ENCODE peak calls at places on chromosomes 6 and 20, in six cellular contexts. F is H1, L is psoas muscle, Z is ascending aorta, D is left ventricle myocardium inferior, G is cardiac muscle cell. R is an unnamed sample.

GRCh38 chr20:40197744-40198143 is 491.3 kb downstream of the MAFB start:
- DNase-seq in L (no peak), G (no peak), F (no peak), Z (no peak), D (no peak), R (no peak)

GRCh38 chr6:133756046-133756445 is 132.9 kb upstream of the TCF21 start:
- DNase-seq in G (no peak), L (no peak), D (no peak), F (no peak), Z (no peak), R (no peak)

GRCh38 chr6:33271098-33271607 is 523 bp downstream of the VPS52 start:
- DNase-seq in F (no peak), L (no peak), D (no peak), G (no peak), Z (no peak), R (no peak)

GRCh38 chr6:90284236-90284744 is 12.4 kb downstream of the BACH2 start:
- DNase-seq in D (no peak), G (no peak), L (no peak), F (no peak), Z (peak; percentile 69), R (no peak)

GRCh38 chr6:25193865-25194679 is 85.1 kb upstream of the CARMIL1 start:
- DNase-seq in Z (no peak), D (no peak), G (no peak), F (no peak), L (no peak), R (no peak)

GRCh38 chr20:1840865-1841553 is 54.2 kb upstream of the SIRPA start:
- DNase-seq in Z (no peak), G (no peak), F (no peak), L (no peak), D (no peak), R (no peak)

GRCh38 chr6:29625337-29625930 is 7.5 kb downstream of the GABBR1 start:
- DNase-seq in Z (no peak), L (no peak), G (no peak), F (no peak), D (no peak), R (no peak)

GRCh38 chr6:35948725-35949124 is 27.8 kb upstream of the SRPK1 start:
- DNase-seq in G (no peak), Z (no peak), L (no peak), F (no peak), D (no peak), R (peak; percentile 84)

GRCh38 chr6:117547688-117548621 is 54.4 kb downstream of the GOPC start:
- DNase-seq in D (peak; percentile 65), L (peak; percentile 78), G (no peak), F (no peak), Z (peak; percentile 86), R (peak; percentile 81)

GRCh38 chr6:19354181-19354580 is 483.0 kb upstream of the ID4 start:
- DNase-seq in D (no peak), Z (no peak), G (no peak), F (no peak), L (no peak), R (no peak)

GRCh38 chr20:36613974-36614373 is 8.4 kb downstream of the RAB5IF start:
- DNase-seq in F (no peak), G (no peak), D (no peak), L (no peak), Z (no peak), R (no peak)

GRCh38 chr20:47743671-47744070 is 41.6 kb downstream of the SULF2 start:
- DNase-seq in G (no peak), Z (no peak), D (no peak), L (no peak), F (no peak), R (no peak)

GRCh38 chr6:32833599-32834155 is 4.9 kb downstream of the TAP2 start:
- DNase-seq in L (no peak), F (no peak), G (no peak), D (no peak), Z (no peak), R (no peak)

GRCh38 chr20:23361108-23361650 is 803 bp upstream of the GZF1 start:
- DNase-seq in G (no peak), D (no peak), F (no peak), Z (peak; percentile 69), L (no peak), R (no peak)

GRCh38 chr6:19812512-19813119 is 24.6 kb upstream of the ID4 start:
- DNase-seq in G (peak; percentile 58), L (no peak), Z (no peak), F (no peak), D (no peak), R (no peak)

GRCh38 chr6:87282743-87283142 is 39.6 kb upstream of the SMIM8 start:
- DNase-seq in Z (no peak), G (no peak), F (no peak), L (no peak), D (no peak), R (no peak)

GRCh38 chr6:67880939-67881705 is 754.0 kb upstream of the ADGRB3 start:
- DNase-seq in Z (no peak), F (no peak), G (no peak), L (no peak), D (no peak), R (no peak)

GRCh38 chr6:135870722-135871121 is 19.2 kb downstream of the PDE7B start:
- DNase-seq in Z (no peak), G (no peak), F (no peak), D (no peak), L (no peak), R (no peak)

GRCh38 chr6:49423817-49424216 is 39.2 kb downstream of the MMUT start:
- DNase-seq in D (no peak), G (no peak), Z (no peak), F (no peak), L (no peak), R (no peak)

GRCh38 chr20:16036331-16036730 is 536.9 kb downstream of the KIF16B start:
- DNase-seq in L (no peak), Z (no peak), G (no peak), D (no peak), F (no peak), R (no peak)

GRCh38 chr20:1312904-1313235 is 16.1 kb downstream of the SDCBP2 start:
- DNase-seq in L (no peak), G (no peak), Z (no peak), F (no peak), D (no peak), R (no peak)

GRCh38 chr6:142903806-142904205 is 41.2 kb downstream of the HIVEP2 start:
- DNase-seq in F (no peak), L (no peak), G (no peak), D (no peak), Z (no peak), R (no peak)

DNA sequence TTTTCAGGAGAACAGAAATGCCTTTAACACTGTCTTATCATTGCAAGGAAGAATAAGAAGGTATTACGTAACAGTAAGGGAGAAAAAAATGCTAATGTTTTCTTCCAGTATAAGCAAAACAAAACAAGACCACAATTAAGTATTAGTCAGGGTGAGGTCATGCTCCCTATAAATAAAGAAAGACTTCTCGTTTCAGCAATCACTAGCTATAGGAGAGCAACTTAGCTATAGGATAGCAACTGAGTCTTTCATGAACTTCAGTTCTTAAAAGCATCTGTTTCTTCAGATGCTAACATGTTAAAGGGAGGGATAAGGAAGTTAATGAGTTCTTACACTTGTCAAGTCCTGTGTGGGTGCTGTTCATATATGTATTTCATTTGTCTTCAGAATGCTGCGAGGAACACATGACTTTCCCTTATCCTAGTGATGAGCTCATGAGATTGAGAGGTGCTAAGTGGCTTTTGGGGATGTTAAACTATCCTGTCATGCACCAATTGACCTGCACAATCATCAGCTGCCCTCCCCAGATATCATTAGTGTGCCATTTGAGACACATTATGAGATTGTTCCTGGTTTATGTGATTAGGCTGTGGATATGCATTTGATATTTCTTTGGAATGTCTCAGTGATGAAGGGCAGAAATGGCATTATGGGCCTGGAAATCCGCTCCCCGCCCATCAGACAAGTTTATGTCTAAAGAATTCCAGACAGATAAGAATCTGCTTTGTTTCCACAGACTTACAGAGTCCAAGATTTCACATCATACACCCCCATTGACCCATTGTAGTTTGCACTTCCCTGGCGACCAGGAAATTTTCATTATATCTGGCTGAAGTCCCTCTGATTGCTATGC is 37.4 kb downstream of the LAMA4 start:
- DNase-seq in L (no peak), F (no peak), D (no peak), G (no peak), Z (no peak), R (no peak)
- H3K27ac ChIP-seq in L (no peak overlapping the region), F (no peak overlapping the region), D (peak overlapping the region; percentile 89), G (no peak overlapping the region), Z (no peak overlapping the region), R (no peak overlapping the region)

GRCh38 chr20:62420846-62421715 is 6.3 kb downstream of the RBBP8NL start:
- DNase-seq in L (no peak), G (no peak), Z (no peak), D (no peak), F (no peak), R (peak; percentile 28)
- H3K27me3 ChIP-seq in L (peaks cover 26% of the 10 kb centered on the region), G (no peaks in the 10 kb centered on the region), Z (no peaks in the 10 kb centered on the region), D (peaks cover 59% of the 10 kb centered on the region), F (no peaks in the 10 kb centered on the region), R (no peaks in the 10 kb centered on the region)

DNA sequence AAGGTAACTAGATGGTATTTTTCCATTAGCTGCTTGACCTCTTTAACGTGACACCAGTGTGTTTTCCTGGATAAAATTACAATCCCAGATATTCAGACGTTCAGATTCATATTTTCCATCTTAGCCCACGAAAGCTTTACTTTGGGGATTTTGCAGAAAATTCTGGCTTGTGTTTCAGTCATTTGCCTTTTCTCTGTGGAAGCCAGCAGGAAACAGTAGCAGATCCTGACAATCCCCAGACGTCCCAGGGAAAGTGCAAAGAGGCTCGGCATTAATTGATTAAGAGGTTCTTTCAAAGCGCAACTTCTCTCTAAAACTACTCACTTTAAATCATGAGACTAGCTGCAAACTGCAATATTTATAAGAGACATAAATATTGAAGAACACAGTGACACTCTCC is 243.6 kb downstream of the UST start:
- DNase-seq in D (no peak), L (no peak), F (no peak), G (no peak), Z (no peak), R (no peak)
- H3K27ac ChIP-seq in D (no peak overlapping the region), L (no peak overlapping the region), F (no peak overlapping the region), G (peak overlapping the region; percentile 35), Z (no peak overlapping the region), R (no peak overlapping the region)

GRCh38 chr20:62990306-62990825 is 16.4 kb downstream of the BHLHE23 start:
- DNase-seq in G (no peak), Z (no peak), D (no peak), L (no peak), F (no peak), R (no peak)
- H3K27me3 ChIP-seq in G (peaks cover 40% of the 10 kb centered on the region), Z (no peaks in the 10 kb centered on the region), D (peaks cover 88% of the 10 kb centered on the region), L (peaks cover 66% of the 10 kb centered on the region), F (no peaks in the 10 kb centered on the region), R (no peaks in the 10 kb centered on the region)

GRCh38 chr6:15475872-15476271 is 187.0 kb downstream of the DTNBP1 start:
- DNase-seq in Z (no peak), L (no peak), G (no peak), D (no peak), F (no peak), R (no peak)
- H3K27ac ChIP-seq in Z (peak overlapping the region; percentile 66), L (peak overlapping the region; percentile 79), G (no peak overlapping the region), D (peak overlapping the region; percentile 80), F (no peak overlapping the region), R (no peak overlapping the region)

DNA sequence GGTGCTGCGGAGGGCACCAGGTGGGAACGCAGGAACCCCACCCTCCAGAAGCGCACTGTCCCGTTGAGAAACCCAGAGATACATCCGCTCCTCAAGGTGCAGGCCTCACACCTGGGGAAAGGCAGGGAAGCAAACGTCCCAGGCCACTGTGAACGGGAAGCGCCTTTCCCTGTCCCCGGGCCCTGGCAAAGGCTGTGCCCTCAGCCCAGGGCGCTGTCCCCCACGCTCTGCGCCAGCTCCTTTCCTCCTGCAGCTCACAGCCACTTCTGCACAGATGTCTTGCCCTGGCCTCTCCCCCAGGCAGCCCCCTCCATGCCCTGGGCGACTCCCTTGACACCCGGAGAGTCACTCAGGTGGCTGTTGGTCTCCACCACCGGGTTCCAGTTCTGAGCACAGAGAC is 203.8 kb downstream of the TAF4 start:
- DNase-seq in D (no peak), F (no peak), G (no peak), L (no peak), Z (no peak), R (no peak)
- H3K27me3 ChIP-seq in D (peaks cover 73% of the 10 kb centered on the region), F (no peaks in the 10 kb centered on the region), G (no peaks in the 10 kb centered on the region), L (no peaks in the 10 kb centered on the region), Z (no peaks in the 10 kb centered on the region), R (peaks cover 92% of the 10 kb centered on the region)

R was measured in WERI-Rb-1.